ENCODE peak calls at places on chromosomes 1 and 21, in eight cellular contexts. D is cardiac muscle cell, B is nephron progenitor cell, V is progenitor cell of endocrine pancreas, U is astrocyte of the spinal cord, R is natural killer cell, E is ovary, F is dorsolateral prefrontal cortex. L is an unnamed sample.

GRCh38 chr1:198638441-198638840 is 399 bp upstream of the PTPRC start:
- DNase-seq in E (no peak), U (no peak), D (no peak), B (no peak), R (no peak), F (no peak), V (no peak), L (no peak)

GRCh38 chr1:53521900-53522552 is 62.8 kb downstream of the DMRTB1 start:
- DNase-seq in D (no peak), E (no peak), B (no peak), U (no peak), R (no peak), V (no peak), F (no peak), L (no peak)

GRCh38 chr1:44546403-44547053 is 127.8 kb downstream of the TMEM53 start:
- DNase-seq in U (no peak), R (no peak), B (no peak), V (no peak), F (no peak), D (no peak), E (no peak), L (no peak)

GRCh38 chr1:93448292-93448982 is 519 bp downstream of the FNBP1L start:
- DNase-seq in E (peak), D (peak), R (no peak), F (no peak), V (peak), B (peak), U (peak), L (peak)

GRCh38 chr1:21045351-21045750 is 131.3 kb downstream of the EIF4G3 start:
- DNase-seq in E (no peak), U (no peak), B (no peak), F (no peak), R (no peak), V (no peak), D (no peak), L (no peak)

GRCh38 chr1:61318319-61319125 is 236.2 kb downstream of the NFIA start:
- DNase-seq in R (no peak), D (peak), B (peak), V (no peak), F (no peak), U (peak), E (no peak), L (no peak)

GRCh38 chr1:192724670-192725069 is 84.2 kb upstream of the RGS2 start:
- DNase-seq in U (peak), R (no peak), E (no peak), F (no peak), D (no peak), V (no peak), B (no peak), L (no peak)

GRCh38 chr1:182397653-182398388 is 2.6 kb downstream of the TEDDM1 start:
- DNase-seq in B (no peak), E (no peak), D (no peak), R (no peak), F (no peak), V (no peak), U (no peak), L (no peak)

GRCh38 chr1:17553970-17554369 is 14.5 kb downstream of the ARHGEF10L start:
- DNase-seq in U (peak), B (no peak), E (no peak), R (no peak), V (no peak), F (no peak), D (no peak), L (no peak)

GRCh38 chr1:182927693-182928433 is 25.1 kb downstream of the SHCBP1L start:
- DNase-seq in D (no peak), E (no peak), V (no peak), B (no peak), F (no peak), R (no peak), U (no peak), L (no peak)

GRCh38 chr1:227884370-227885134 is 63.2 kb downstream of the WNT9A start:
- DNase-seq in V (no peak), D (no peak), B (no peak), R (peak), E (no peak), U (no peak), F (peak), L (peak)

GRCh38 chr1:242462867-242463266 is 61.6 kb downstream of the PLD5 start:
- DNase-seq in B (no peak), R (no peak), D (no peak), E (no peak), F (no peak), U (no peak), V (no peak), L (no peak)

GRCh38 chr1:7516341-7516740 is 254.8 kb upstream of the VAMP3 start:
- DNase-seq in B (peak), V (no peak), F (no peak), U (no peak), R (no peak), D (peak), E (no peak), L (no peak)

GRCh38 chr1:27074175-27074780 is 61.6 kb upstream of the TENT5B start:
- DNase-seq in U (no peak), F (no peak), D (no peak), B (no peak), R (no peak), V (no peak), E (no peak), L (no peak)

GRCh38 chr1:90045853-90046563 is 51.1 kb downstream of the ZNF326 start:
- DNase-seq in V (no peak), E (no peak), F (no peak), D (peak), U (peak), R (no peak), B (peak), L (no peak)

GRCh38 chr1:17984510-17985085 is 123.0 kb upstream of the IGSF21 start:
- DNase-seq in F (no peak), B (peak), U (no peak), V (peak), R (no peak), D (peak), E (no peak), L (no peak)

GRCh38 chr21:46256501-46256994 is 28.0 kb upstream of the LSS start:
- DNase-seq in B (no peak), D (no peak), F (no peak), E (no peak), U (no peak), V (no peak), R (no peak), L (no peak)

GRCh38 chr1:225691377-225691776 is 38.5 kb upstream of the ENAH start:
- DNase-seq in D (no peak), B (no peak), F (no peak), V (no peak), R (no peak), U (peak), E (no peak), L (no peak)

GRCh38 chr1:245260116-245260882 is 105.5 kb downstream of the KIF26B start:
- DNase-seq in E (no peak), F (no peak), U (no peak), B (no peak), R (no peak), D (no peak), V (no peak), L (no peak)

GRCh38 chr1:204370176-204370575 is 10.4 kb upstream of the PLEKHA6 start:
- DNase-seq in E (no peak), U (no peak), D (no peak), B (no peak), R (no peak), F (peak), V (no peak), L (no peak)

GRCh38 chr1:9823943-9824701 is at the start of gene CLSTN1:
- DNase-seq in B (peak), V (peak), D (peak), U (peak), F (peak), E (peak), R (peak), L (peak)

GRCh38 chr1:44673675-44674112 is 587 bp downstream of the TMEM53 start:
- DNase-seq in B (no peak), U (no peak), E (no peak), R (no peak), D (no peak), F (no peak), V (no peak), L (no peak)

GRCh38 chr1:112905420-112906154 is 50.4 kb downstream of the SLC16A1 start:
- DNase-seq in E (no peak), B (no peak), F (no peak), V (no peak), U (peak), R (no peak), D (no peak), L (no peak)

GRCh38 chr1:153959454-153959853 is 1.0 kb upstream of the CRTC2 start:
- DNase-seq in U (no peak), V (no peak), D (no peak), R (no peak), E (no peak), F (no peak), B (no peak), L (no peak)

GRCh38 chr1:164660415-164661174 is 101.6 kb downstream of the PBX1 start:
- DNase-seq in B (no peak), R (peak), E (no peak), D (no peak), V (no peak), F (no peak), U (peak), L (no peak)

GRCh38 chr1:164659621-164660414 is 100.8 kb downstream of the PBX1 start:
- DNase-seq in V (no peak), U (no peak), F (no peak), E (no peak), R (no peak), D (no peak), B (no peak), L (no peak)

GRCh38 chr1:164664127-164664526 is 105.1 kb downstream of the PBX1 start:
- DNase-seq in D (no peak), F (no peak), R (no peak), V (no peak), B (no peak), E (no peak), U (no peak), L (no peak)

GRCh38 chr1:164662955-164663354 is 104.0 kb downstream of the PBX1 start:
- DNase-seq in D (no peak), U (no peak), E (no peak), V (no peak), B (no peak), F (no peak), R (no peak), L (no peak)

GRCh38 chr1:164662462-164662861 is 103.5 kb downstream of the PBX1 start:
- DNase-seq in R (no peak), E (no peak), V (no peak), F (no peak), U (no peak), D (no peak), B (no peak), L (no peak)
- TF ChIP-seq CTCF in R (no peak), E (no peak), V (peak), F (no peak), U (no peak), D (no peak), B (no peak), L (no peak)

GRCh38 chr1:97668945-97669344 is 251.9 kb downstream of the DPYD start:
- DNase-seq in F (no peak), B (no peak), V (no peak), R (no peak), D (no peak), U (peak), E (no peak), L (no peak)
- TF ChIP-seq CTCF in F (no peak), B (no peak), V (no peak), R (no peak), D (no peak), U (peak), E (no peak), L (peak)

DNA sequence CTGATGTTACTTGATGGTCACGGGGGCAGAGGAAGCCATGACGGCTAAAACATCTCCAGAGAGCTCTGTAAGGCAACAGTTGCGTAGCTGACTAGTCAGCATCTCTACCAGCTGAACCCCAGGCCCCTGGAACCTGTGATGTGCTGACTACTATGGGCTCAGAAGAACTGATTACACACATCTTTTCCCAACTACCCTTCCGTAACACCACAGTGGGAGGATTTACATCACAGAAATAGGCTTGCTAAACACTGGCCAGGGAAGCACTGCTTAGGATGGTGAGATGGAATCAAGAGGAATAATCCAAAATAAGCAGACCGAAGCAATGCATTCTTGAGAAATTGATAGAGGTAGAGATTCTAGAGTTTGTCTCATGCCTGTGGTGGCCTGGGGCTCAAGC is 122.5 kb downstream of the SMYD2 start:
- DNase-seq in E (no peak), R (no peak), U (no peak), D (no peak), F (no peak), B (no peak), V (no peak), L (no peak)
- TF ChIP-seq CTCF in E (no peak), R (no peak), U (no peak), D (no peak), F (no peak), B (no peak), V (no peak), L (no peak)

GRCh38 chr21:45145146-45145545 is 70.8 kb downstream of the ADARB1 start:
- DNase-seq in D (no peak), F (no peak), E (no peak), R (no peak), U (no peak), B (no peak), V (no peak), L (no peak)
- TF ChIP-seq CTCF in D (no peak), F (no peak), E (no peak), R (no peak), U (no peak), B (no peak), V (no peak), L (no peak)

GRCh38 chr1:158496379-158496778 is 24.4 kb downstream of the OR10R2 start:
- DNase-seq in B (no peak), F (no peak), U (no peak), R (no peak), E (no peak), D (peak), V (no peak), L (no peak)
- TF ChIP-seq CTCF in B (peak), F (peak), U (no peak), R (no peak), E (no peak), D (peak), V (peak), L (peak)

GRCh38 chr1:206429421-206429820 is 40.9 kb upstream of the IKBKE start:
- DNase-seq in F (no peak), D (no peak), E (no peak), R (no peak), V (no peak), B (no peak), U (no peak), L (no peak)

GRCh38 chr1:206435450-206435849 is 34.8 kb upstream of the IKBKE start:
- DNase-seq in V (no peak), F (no peak), R (no peak), D (no peak), B (no peak), E (no peak), U (no peak), L (no peak)

GRCh38 chr1:206427296-206427695 is 43.0 kb upstream of the IKBKE start:
- DNase-seq in B (no peak), R (no peak), E (no peak), D (no peak), F (no peak), U (no peak), V (no peak), L (no peak)

GRCh38 chr1:206430031-206430983 is 40.0 kb upstream of the IKBKE start:
- DNase-seq in R (no peak), E (peak), D (no peak), U (peak), B (no peak), V (no peak), F (no peak), L (no peak)
- TF ChIP-seq CTCF in R (no peak), E (peak), D (peak), U (no peak), B (no peak), V (no peak), F (no peak), L (no peak)

GRCh38 chr1:201171063-201172036 is 17.1 kb upstream of the TMEM9 start:
- DNase-seq in R (peak), B (peak), V (peak), D (peak), E (peak), U (peak), F (no peak), L (peak)
- TF ChIP-seq CTCF in R (no peak), B (peak), V (peak), D (peak), E (no peak), U (peak), F (peak), L (peak)

GRCh38 chr1:47726496-47726855 is 270.7 kb downstream of the TRABD2B start:
- DNase-seq in R (no peak), U (no peak), D (no peak), E (no peak), F (no peak), V (no peak), B (no peak), L (no peak)

GRCh38 chr1:47727051-47727708 is 270.0 kb downstream of the TRABD2B start:
- DNase-seq in U (no peak), B (no peak), V (no peak), E (no peak), R (no peak), D (no peak), F (no peak), L (no peak)

GRCh38 chr1:47725732-47726495 is 271.3 kb downstream of the TRABD2B start:
- DNase-seq in V (peak), E (peak), D (peak), F (peak), R (peak), U (peak), B (peak), L (peak)

GRCh38 chr1:47724427-47724999 is 272.7 kb downstream of the TRABD2B start:
- DNase-seq in F (no peak), E (no peak), V (no peak), B (no peak), R (no peak), D (no peak), U (no peak), L (no peak)

DNA sequence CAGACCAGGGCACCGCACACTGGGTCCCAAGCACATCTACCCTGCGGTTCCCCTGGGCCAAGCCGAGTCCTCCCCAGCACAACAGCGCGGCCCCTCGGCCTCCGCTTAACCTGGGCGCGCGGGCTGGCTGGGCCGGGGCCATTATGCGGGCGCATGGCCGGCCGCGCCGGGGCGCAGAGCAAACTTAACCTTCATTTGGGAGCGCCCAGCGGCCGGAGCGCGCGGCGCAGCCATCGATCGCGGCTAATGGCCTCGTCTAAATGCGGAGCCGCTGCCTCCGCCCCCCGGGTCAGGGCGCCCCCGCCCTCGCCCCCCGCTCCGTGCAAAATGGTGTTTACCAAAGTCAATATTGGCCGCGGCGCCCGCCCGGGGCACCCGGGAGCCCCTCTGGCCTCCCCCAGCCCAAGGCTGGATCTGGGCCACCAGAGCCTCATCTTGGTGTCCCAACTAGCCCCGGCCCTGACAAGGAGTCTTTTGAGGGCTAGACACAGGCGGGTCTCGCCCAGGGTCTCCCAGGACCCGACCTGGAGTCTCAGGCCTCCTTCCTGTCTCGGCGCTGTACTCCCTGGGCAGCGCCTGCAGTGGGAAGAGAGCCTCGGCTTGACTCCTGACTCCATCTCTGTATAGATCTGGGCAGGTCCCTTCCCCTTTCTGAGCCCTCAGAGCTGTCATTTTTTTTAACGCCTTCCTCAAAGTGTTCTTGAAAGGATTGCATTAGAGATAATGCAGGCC is 272.0 kb downstream of the TRABD2B start:
- DNase-seq in R (no peak), D (peak), V (peak), E (no peak), F (no peak), U (no peak), B (peak), L (no peak)
- TF ChIP-seq CTCF in R (no peak), D (no peak), V (peak), E (no peak), F (no peak), U (no peak), B (peak), L (no peak)

GRCh38 chr1:51926171-51926812 is 47.8 kb upstream of the NRDC start:
- DNase-seq in D (no peak), R (no peak), U (peak), V (no peak), F (no peak), E (no peak), B (no peak), L (no peak)
- TF ChIP-seq CTCF in D (peak), R (no peak), U (peak), V (peak), F (no peak), E (no peak), B (no peak), L (peak)